ENCODE peak calls at places on chromosomes 3 and 15, in seven cellular contexts. N is K562, B is IMR-90, K is HCT116, D is H1, Q is HepG2, S is GM12878. R is an unnamed sample.

GRCh38 chr3:134161817-134162396 is 88.8 kb downstream of the RYK start:
- DNase-seq in B (no peak), K (no peak), D (peak; percentile 23), N (no peak), Q (no peak), S (no peak), R (no peak)

GRCh38 chr15:67833504-67834248 is 6.2 kb downstream of the RNU6-1 start:
- DNase-seq in S (no peak), B (no peak), K (no peak), Q (peak; percentile 34), D (no peak), N (peak; percentile 76), R (peak; percentile 47)

GRCh38 chr15:62141643-62142588 is 23.2 kb downstream of the C2CD4B start:
- DNase-seq in D (no peak), S (no peak), Q (no peak), B (no peak), N (no peak), K (no peak), R (no peak)

GRCh38 chr3:39479701-39480414 is 12.4 kb downstream of the MOBP start:
- DNase-seq in Q (no peak), D (no peak), B (no peak), S (no peak), N (no peak), K (no peak), R (no peak)

GRCh38 chr3:103589770-103590169 is 1155.0 kb downstream of the ZPLD1 start:
- DNase-seq in K (no peak), N (no peak), B (no peak), S (no peak), Q (no peak), D (no peak), R (no peak)

GRCh38 chr3:125165189-125165947 is 47.2 kb downstream of the SLC12A8 start:
- DNase-seq in S (no peak), D (no peak), B (peak; percentile 35), K (no peak), N (no peak), Q (peak; percentile 34), R (peak; percentile 53)

GRCh38 chr15:66705277-66705927 is 3.4 kb downstream of the SMAD6 start:
- DNase-seq in N (no peak), K (no peak), S (no peak), B (no peak), D (no peak), Q (no peak), R (no peak)

GRCh38 chr15:25545017-25545416 is 106.2 kb upstream of the UBE3A start:
- DNase-seq in S (no peak), B (peak; percentile 47), K (no peak), Q (no peak), N (no peak), D (no peak), R (no peak)

GRCh38 chr3:129530331-129530761 is 1.9 kb downstream of the RHO start:
- DNase-seq in B (peak; percentile 58), D (peak; percentile 17), K (no peak), S (no peak), N (no peak), Q (no peak), R (peak; percentile 44)

GRCh38 chr3:169813757-169814517 is 1.2 kb upstream of the LRRC34 start:
- DNase-seq in B (no peak), Q (peak; percentile 33), K (no peak), S (peak; percentile 83), D (peak; percentile 54), N (no peak), R (peak; percentile 28)

GRCh38 chr3:65080432-65080831 is 392.6 kb upstream of the ADAMTS9 start:
- DNase-seq in B (no peak), Q (no peak), N (no peak), S (no peak), D (no peak), K (no peak), R (peak; percentile 16)

GRCh38 chr3:65490132-65490531 is 548.6 kb downstream of the MAGI1 start:
- DNase-seq in S (no peak), K (no peak), B (no peak), D (no peak), N (no peak), Q (no peak), R (no peak)

GRCh38 chr15:77577350-77577749 is 55.4 kb downstream of the LINGO1 start:
- DNase-seq in Q (no peak), K (no peak), N (no peak), D (no peak), B (no peak), S (no peak), R (no peak)

GRCh38 chr3:54999159-54999558 is 71.3 kb upstream of the LRTM1 start:
- DNase-seq in B (peak; percentile 86), K (no peak), D (peak; percentile 39), S (no peak), N (peak; percentile 9), Q (peak; percentile 2), R (no peak)

GRCh38 chr3:4959180-4959579 is 20.1 kb upstream of the BHLHE40 start:
- DNase-seq in B (no peak), S (no peak), K (no peak), Q (no peak), D (no peak), N (no peak), R (no peak)

GRCh38 chr3:139319428-139320402 is 24.1 kb upstream of the MRPS22 start:
- DNase-seq in Q (peak; percentile 23), D (peak; percentile 36), S (no peak), B (no peak), K (no peak), N (peak; percentile 61), R (peak; percentile 5)

GRCh38 chr3:62630664-62631063 is 244.6 kb downstream of the CADPS start:
- DNase-seq in B (no peak), K (no peak), N (no peak), D (no peak), S (no peak), Q (no peak), R (no peak)
- H4K20me1 ChIP-seq in B (no peaks in the 10 kb centered on the region), K (no peaks in the 10 kb centered on the region), N (no peaks in the 10 kb centered on the region), D (no peaks in the 10 kb centered on the region), S (no peaks in the 10 kb centered on the region), Q (no peaks in the 10 kb centered on the region), R (no peaks in the 10 kb centered on the region)

GRCh38 chr15:40108061-40108854 is 421 bp downstream of the BMF start:
- DNase-seq in D (no peak), N (no peak), B (peak; percentile 55), K (no peak), S (no peak), Q (no peak), R (peak; percentile 47)

GRCh38 chr15:40104865-40105516 is 3.7 kb downstream of the BMF start:
- DNase-seq in S (no peak), B (peak; percentile 79), D (no peak), N (peak; percentile 82), K (peak; percentile 73), Q (peak; percentile 56), R (peak; percentile 84)

GRCh38 chr15:40104296-40104864 is 4.3 kb downstream of the BMF start:
- DNase-seq in B (no peak), N (no peak), K (no peak), S (no peak), D (no peak), Q (no peak), R (no peak)

GRCh38 chr15:40105517-40106202 is 3.0 kb downstream of the BMF start:
- DNase-seq in D (no peak), B (no peak), Q (no peak), K (no peak), S (no peak), N (no peak), R (no peak)

GRCh38 chr15:40106203-40107161 is 2.2 kb downstream of the BMF start:
- DNase-seq in N (peak; percentile 64), K (no peak), Q (peak; percentile 95), D (no peak), B (peak; percentile 49), S (peak; percentile 83), R (no peak)
- TF ChIP-seq POLR2A in N (no peak), K (no peak), Q (peak; percentile 68), D (peak; percentile 42), B (no peak), S (no peak), R (no peak)

DNA sequence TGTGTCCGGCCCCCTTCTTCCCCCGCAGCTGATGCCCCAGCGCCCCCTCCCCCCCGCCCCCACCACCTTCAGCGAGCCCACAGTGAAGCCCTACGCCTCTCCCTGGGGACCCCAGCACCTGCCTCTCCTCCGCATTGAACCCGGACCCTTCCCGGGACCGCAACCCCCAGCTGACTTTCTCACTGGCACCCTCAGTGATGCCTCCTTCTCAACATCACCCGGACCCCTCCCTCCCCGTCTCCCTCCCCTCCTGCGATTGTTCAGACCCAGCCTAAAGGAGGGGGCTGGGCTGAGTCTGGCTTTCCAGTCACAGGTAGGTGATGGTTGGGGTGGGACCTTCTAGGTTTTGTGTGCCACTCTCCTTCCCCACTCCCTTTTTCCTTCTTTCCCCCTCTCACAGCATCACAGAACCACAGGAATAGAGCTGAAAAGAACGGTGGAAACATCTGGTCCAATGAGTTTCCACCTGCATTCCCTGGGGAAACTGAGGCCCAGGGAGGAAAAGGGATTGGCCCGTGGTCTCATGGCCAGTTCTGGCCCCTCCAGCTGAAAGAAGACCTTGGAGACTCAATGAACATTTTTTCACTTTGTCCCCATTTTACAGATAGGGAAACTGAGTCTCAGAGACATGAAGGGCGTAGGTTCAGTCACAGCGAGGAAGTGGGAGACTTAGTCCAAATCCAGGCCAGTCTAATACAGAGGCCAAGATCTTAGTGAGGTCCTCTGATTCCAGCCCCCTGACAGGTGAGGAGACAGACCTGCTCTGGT is 828 bp downstream of the CAND2 start:
- DNase-seq in B (no peak), D (no peak), K (no peak), Q (no peak), N (no peak), S (no peak), R (no peak)
- H3K4me3 ChIP-seq in B (peak overlapping the region; percentile 79), D (peak overlapping the region; percentile 88), K (no peak overlapping the region), Q (no peak overlapping the region), N (peak overlapping the region; percentile 73), S (no peak overlapping the region), R (no peak overlapping the region)

DNA sequence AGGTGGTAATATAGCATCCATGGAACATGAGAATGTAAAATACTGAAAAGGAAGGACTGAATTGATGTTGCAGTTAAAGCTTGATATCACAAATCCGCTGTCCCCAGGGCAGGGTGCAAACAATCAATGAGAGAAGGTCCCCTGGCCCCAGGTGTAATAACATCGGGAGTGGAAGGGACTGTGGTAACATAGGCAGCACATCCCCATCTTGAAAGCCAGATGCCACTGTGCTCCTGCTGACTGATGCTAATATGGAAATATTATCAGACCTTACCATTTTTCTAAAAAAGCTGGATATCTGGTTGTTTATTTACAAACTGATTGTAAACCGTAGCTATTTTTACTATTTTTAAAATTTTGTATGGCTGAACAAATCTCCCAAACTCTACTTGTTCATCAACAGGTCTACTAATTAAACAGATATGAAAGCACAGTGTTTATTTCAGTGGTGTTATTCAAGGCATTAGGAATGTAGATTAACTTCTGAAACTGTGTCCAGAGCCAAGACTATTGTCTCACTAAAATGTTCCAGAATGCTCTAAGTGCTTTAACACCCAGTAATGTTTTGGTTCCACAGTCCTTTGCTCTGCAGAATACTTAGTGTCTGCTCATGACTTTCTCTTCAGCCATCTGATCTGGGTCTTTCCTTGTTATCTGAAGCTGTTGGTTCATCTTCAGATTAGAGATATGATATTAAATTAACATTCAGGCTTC is 386.0 kb upstream of the RARB start:
- DNase-seq in Q (no peak), D (no peak), S (no peak), N (no peak), K (no peak), B (no peak), R (no peak)
- H4K20me1 ChIP-seq in Q (no peaks in the 10 kb centered on the region), D (no peaks in the 10 kb centered on the region), S (no peaks in the 10 kb centered on the region), N (no peaks in the 10 kb centered on the region), K (no peaks in the 10 kb centered on the region), B (no peaks in the 10 kb centered on the region), R (no peaks in the 10 kb centered on the region)

R was measured in endothelial cell of umbilical vein.